ENCODE peak calls at places on chromosomes 11 and 22, in nine cellular contexts. H is tibial nerve, V is right lobe of liver, P is Peyer's patch, C is IMR-90, L is adrenal gland, K is heart left ventricle, R is lower leg skin, X is GM12878. M is an unnamed sample.

GRCh38 chr11:61274084-61274483 is 21.0 kb downstream of the VWCE start:
- DNase-seq in H (no peak), V (no peak), P (no peak), C (no peak), L (no peak), K (no peak), R (no peak), X (no peak), M (no peak)

GRCh38 chr22:40727607-40728325 is 48.5 kb downstream of the MCHR1 start:
- DNase-seq in H (no peak), V (no peak), P (no peak), C (no peak), L (no peak), K (no peak), R (no peak), X (no peak), M (no peak)

GRCh38 chr22:42553475-42554361 is at the start of gene SERHL2:
- DNase-seq in H (peak; percentile 77), V (peak; percentile 90), P (peak; percentile 93), C (peak; percentile 55), L (peak; percentile 90), K (peak; percentile 95), R (peak; percentile 98), X (peak; percentile 28), M (peak; percentile 76)

GRCh38 chr11:38384568-38384967 is 1786.5 kb upstream of the RAG2 start:
- DNase-seq in H (peak; percentile 5), V (no peak), P (no peak), C (no peak), L (no peak), K (no peak), R (no peak), X (no peak), M (no peak)

GRCh38 chr11:27397619-27398412 is 34.8 kb upstream of the CCDC34 start:
- DNase-seq in H (no peak), V (no peak), P (no peak), C (no peak), L (no peak), K (no peak), R (no peak), X (no peak), M (no peak)

GRCh38 chr11:130689222-130689908 is 226.9 kb downstream of the SNX19 start:
- DNase-seq in H (no peak), V (no peak), P (no peak), C (no peak), L (no peak), K (no peak), R (no peak), X (no peak), M (no peak)

GRCh38 chr11:45238724-45239123 is 47.4 kb downstream of the SYT13 start:
- DNase-seq in H (no peak), V (no peak), P (no peak), C (peak; percentile 84), L (no peak), K (no peak), R (no peak), X (no peak), M (no peak)

GRCh38 chr11:14075118-14075601 is 112.6 kb downstream of the SPON1 start:
- DNase-seq in H (no peak), V (no peak), P (peak; percentile 33), C (no peak), L (no peak), K (no peak), R (no peak), X (no peak), M (peak; percentile 12)

GRCh38 chr11:16946477-16947282 is 67.5 kb downstream of the PLEKHA7 start:
- DNase-seq in H (no peak), V (no peak), P (no peak), C (no peak), L (no peak), K (no peak), R (no peak), X (peak; percentile 72), M (no peak)

GRCh38 chr11:66728760-66729385 is at the start of gene SPTBN2:
- DNase-seq in H (no peak), V (no peak), P (no peak), C (no peak), L (peak; percentile 45), K (no peak), R (peak; percentile 85), X (no peak), M (no peak)

GRCh38 chr11:69801513-69802335 is 17.5 kb downstream of the FGF3 start:
- DNase-seq in H (no peak), V (no peak), P (no peak), C (no peak), L (peak; percentile 25), K (no peak), R (no peak), X (no peak), M (no peak)

DNA sequence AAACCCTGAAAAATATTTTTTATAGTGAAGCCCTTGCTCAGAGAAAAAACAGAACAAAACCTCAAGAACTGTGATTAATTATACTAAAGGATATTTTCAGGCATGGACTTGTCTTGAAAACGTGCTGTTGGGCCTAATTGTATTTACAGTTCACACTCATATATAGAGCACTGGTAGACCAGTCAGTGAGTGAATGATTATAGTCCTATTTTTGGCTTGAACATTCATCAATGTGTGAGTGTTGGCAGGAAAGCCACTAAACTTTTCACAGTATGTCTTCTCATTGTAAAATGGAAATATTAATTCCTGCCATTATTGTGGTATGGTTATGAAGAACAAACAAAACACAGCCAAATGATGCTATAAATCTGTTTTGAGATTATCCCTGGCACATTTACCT is 462.8 kb downstream of the KCNA4 start:
- DNase-seq in H (no peak), V (no peak), P (no peak), C (no peak), L (no peak), K (no peak), R (no peak), X (no peak), M (no peak)
- H3K4me3 ChIP-seq in H (no peak overlapping the region), V (no peak overlapping the region), P (no peak overlapping the region), C (no peak overlapping the region), L (no peak overlapping the region), K (no peak overlapping the region), R (no peak overlapping the region), X (no peak overlapping the region), M (no peak overlapping the region)

GRCh38 chr11:12087075-12087775 is 23.2 kb upstream of the MICAL2 start:
- DNase-seq in H (no peak), V (no peak), P (no peak), C (peak; percentile 78), L (no peak), K (no peak), R (peak; percentile 84), X (no peak), M (peak; percentile 56)
- TF ChIP-seq POLR2A in H (no peak), V (no peak), P (no peak), C (peak; percentile 81), L (no peak), K (no peak), R (no peak), X (no peak), M (no peak)

GRCh38 chr22:26460202-26460601 is 23.4 kb downstream of the HPS4 start:
- DNase-seq in H (no peak), V (no peak), P (no peak), C (no peak), L (no peak), K (no peak), R (peak; percentile 9), X (no peak), M (no peak)

GRCh38 chr22:26462971-26463661 is 20.5 kb downstream of the HPS4 start:
- DNase-seq in H (no peak), V (no peak), P (no peak), C (peak; percentile 19), L (peak; percentile 62), K (no peak), R (peak; percentile 59), X (no peak), M (no peak)

GRCh38 chr22:26463688-26464087 is 19.9 kb downstream of the HPS4 start:
- DNase-seq in H (no peak), V (no peak), P (no peak), C (no peak), L (peak; percentile 6), K (no peak), R (peak; percentile 78), X (no peak), M (no peak)

GRCh38 chr22:26462051-26462450 is 21.5 kb downstream of the HPS4 start:
- DNase-seq in H (no peak), V (no peak), P (no peak), C (no peak), L (peak; percentile 9), K (no peak), R (peak; percentile 61), X (no peak), M (no peak)

GRCh38 chr22:26461188-26461810 is 22.3 kb downstream of the HPS4 start:
- DNase-seq in H (peak; percentile 71), V (no peak), P (peak; percentile 56), C (peak; percentile 28), L (peak; percentile 80), K (peak; percentile 45), R (peak; percentile 87), X (no peak), M (peak; percentile 53)
- TF ChIP-seq CTCF in H (peak; percentile 68), V (peak; percentile 52), P (peak; percentile 4), C (peak; percentile 79), L (peak; percentile 72), K (peak; percentile 75), R (no peak), X (peak; percentile 69), M (peak; percentile 74)

GRCh38 chr11:124761301-124762021 is 629 bp downstream of the ESAM start:
- DNase-seq in H (no peak), V (no peak), P (no peak), C (no peak), L (no peak), K (peak; percentile 75), R (peak; percentile 85), X (no peak), M (no peak)
- H3K4me3 ChIP-seq in H (peak overlapping the region; percentile 43), V (peak overlapping the region; percentile 54), P (peak overlapping the region; percentile 55), C (no peak overlapping the region), L (no peak overlapping the region), K (peak overlapping the region; percentile 65), R (peak overlapping the region; percentile 35), X (peak overlapping the region; percentile 83), M (no peak overlapping the region)

GRCh38 chr22:17964647-17965046 is 59.7 kb downstream of the MICAL3 start:
- DNase-seq in H (no peak), V (no peak), P (peak; percentile 25), C (no peak), L (no peak), K (no peak), R (no peak), X (peak; percentile 65), M (no peak)
- TF ChIP-seq POLR2A in H (no peak), V (no peak), P (no peak), C (no peak), L (no peak), K (no peak), R (no peak), X (peak; percentile 50), M (no peak)

DNA sequence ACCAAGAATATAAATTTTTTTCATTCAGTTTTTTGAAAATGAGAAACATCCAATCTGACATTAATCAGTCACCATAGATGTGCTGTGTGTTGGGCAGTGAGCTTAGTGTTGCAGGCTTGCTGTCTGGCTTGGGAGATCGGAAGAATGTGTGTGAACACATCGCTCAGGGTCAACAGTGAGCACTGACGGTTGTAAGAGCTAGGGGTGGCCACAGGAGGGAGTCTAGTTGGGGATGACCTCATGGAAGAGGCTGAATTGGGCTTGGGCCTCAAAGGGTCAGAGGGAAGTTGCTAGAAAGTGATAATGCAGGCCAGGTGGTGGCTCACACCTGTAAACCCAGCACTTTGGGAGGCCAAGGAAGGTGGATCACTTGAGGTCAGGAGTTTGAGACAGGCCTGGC is 375.4 kb downstream of the DDX10 start:
- DNase-seq in H (no peak), V (no peak), P (no peak), C (no peak), L (no peak), K (no peak), R (no peak), X (no peak), M (peak; percentile 24)
- TF ChIP-seq CTCF in H (no peak), V (no peak), P (no peak), C (no peak), L (no peak), K (no peak), R (no peak), X (peak; percentile 16), M (peak; percentile 34)